ENCODE peak calls at places on chromosome 15, in four cellular contexts. Z is GM23338, Q is WTC11, U is K562. J is an unnamed sample.
A peak's percentile ranks its signal among the peaks of the same experiment; 100 is the strongest.

GRCh38 chr15:96337991-96338771 is 7.7 kb downstream of the NR2F2 start:
- DNase-seq in Z (peak; percentile 22), Q (no peak), U (no peak), J (no peak)

GRCh38 chr15:37995461-37996347 is 61.3 kb downstream of the TMCO5A start:
- DNase-seq in Z (peak; percentile 81), Q (no peak), U (peak; percentile 41), J (peak; percentile 18)

GRCh38 chr15:100783296-100783695 is 96.3 kb upstream of the ALDH1A3 start:
- DNase-seq in Z (no peak), Q (peak; percentile 2), U (no peak), J (no peak)

GRCh38 chr15:40928351-40928974 is 677 bp upstream of the DLL4 start:
- DNase-seq in U (peak; percentile 46), Z (peak; percentile 88), Q (peak; percentile 83), J (no peak)

GRCh38 chr15:88617031-88617722 is 4.0 kb upstream of the AEN start:
- DNase-seq in Z (no peak), U (no peak), Q (no peak), J (no peak)

GRCh38 chr15:38883987-38884386 is 319.4 kb upstream of the RASGRP1 start:
- DNase-seq in Q (no peak), U (no peak), Z (no peak), J (no peak)

GRCh38 chr15:78298983-78299301 is 467 bp downstream of the SKIC8 start:
- DNase-seq in Z (no peak), U (peak; percentile 47), Q (no peak), J (no peak)

GRCh38 chr15:31128919-31129768 is 27.6 kb upstream of the TRPM1 start:
- DNase-seq in U (peak; percentile 67), Q (peak; percentile 88), Z (peak; percentile 82), J (peak; percentile 18)

GRCh38 chr15:68687136-68687735 is 108.4 kb downstream of the CORO2B start:
- DNase-seq in U (no peak), Q (peak; percentile 3), Z (no peak), J (no peak)

GRCh38 chr15:77877869-77878577 is 199.5 kb downstream of the TBC1D2B start:
- DNase-seq in U (no peak), Q (no peak), Z (no peak), J (no peak)

GRCh38 chr15:42133892-42134502 is 22.4 kb downstream of the PLA2G4F start:
- DNase-seq in Z (peak; percentile 89), Q (peak; percentile 90), U (peak; percentile 71), J (peak; percentile 52)

GRCh38 chr15:66774001-66774814 is 72.2 kb downstream of the SMAD6 start:
- DNase-seq in Z (peak; percentile 92), U (peak; percentile 87), Q (peak; percentile 92), J (peak; percentile 78)

GRCh38 chr15:83206971-83207621 is 527 bp downstream of the HDGFL3 start:
- DNase-seq in U (peak; percentile 50), Z (peak; percentile 68), Q (peak; percentile 57), J (no peak)

GRCh38 chr15:23403550-23403949 is 43.5 kb downstream of the GOLGA6L2 start:
- DNase-seq in U (no peak), Q (no peak), Z (no peak), J (no peak)

GRCh38 chr15:67433495-67434099 is 87.3 kb upstream of the C15orf61 start:
- DNase-seq in U (peak; percentile 71), Z (peak; percentile 74), Q (peak; percentile 65), J (peak; percentile 24)

GRCh38 chr15:60757273-60757672 is 278.3 kb upstream of the ICE2 start:
- DNase-seq in Q (no peak), Z (no peak), U (no peak), J (no peak)

GRCh38 chr15:68204776-68205557 is at the start of gene CALML4:
- DNase-seq in U (no peak), Z (peak; percentile 42), Q (no peak), J (peak; percentile 74)

GRCh38 chr15:33742807-33743206 is 225.5 kb upstream of the CHRM5 start:
- DNase-seq in U (no peak), Z (no peak), Q (no peak), J (no peak)

GRCh38 chr15:50890751-50891150 is 17.7 kb upstream of the AP4E1 start:
- DNase-seq in U (no peak), Z (no peak), Q (no peak), J (no peak)

GRCh38 chr15:31091531-31091930 is 10.0 kb downstream of the TRPM1 start:
- DNase-seq in U (no peak), Q (no peak), Z (no peak), J (no peak)

GRCh38 chr15:71800835-71801745 is 9.3 kb upstream of the NR2E3 start:
- DNase-seq in Q (peak; percentile 46), U (peak; percentile 57), Z (peak; percentile 82), J (peak; percentile 47)

GRCh38 chr15:28886431-28887343 is 913 bp downstream of the APBA2 start:
- DNase-seq in Q (no peak), U (no peak), Z (peak; percentile 43), J (no peak)

GRCh38 chr15:70195808-70196304 is 98.1 kb upstream of the TLE3 start:
- DNase-seq in Q (no peak), Z (no peak), U (peak; percentile 16), J (peak; percentile 67)

GRCh38 chr15:79164465-79164864 is 73.9 kb upstream of the RASGRF1 start:
- DNase-seq in U (no peak), Q (no peak), Z (no peak), J (no peak)

GRCh38 chr15:62840518-62841268 is 201.9 kb upstream of the TPM1 start:
- DNase-seq in U (no peak), Q (no peak), Z (no peak), J (no peak)

GRCh38 chr15:62841891-62842559 is 200.5 kb upstream of the TPM1 start:
- DNase-seq in Z (no peak), Q (no peak), U (no peak), J (no peak)

GRCh38 chr15:62844564-62845235 is 197.8 kb upstream of the TPM1 start:
- DNase-seq in Z (no peak), U (no peak), Q (no peak), J (no peak)

GRCh38 chr15:62845239-62846126 is 197.1 kb upstream of the TPM1 start:
- DNase-seq in Z (no peak), Q (no peak), U (no peak), J (peak; percentile 41)

DNA sequence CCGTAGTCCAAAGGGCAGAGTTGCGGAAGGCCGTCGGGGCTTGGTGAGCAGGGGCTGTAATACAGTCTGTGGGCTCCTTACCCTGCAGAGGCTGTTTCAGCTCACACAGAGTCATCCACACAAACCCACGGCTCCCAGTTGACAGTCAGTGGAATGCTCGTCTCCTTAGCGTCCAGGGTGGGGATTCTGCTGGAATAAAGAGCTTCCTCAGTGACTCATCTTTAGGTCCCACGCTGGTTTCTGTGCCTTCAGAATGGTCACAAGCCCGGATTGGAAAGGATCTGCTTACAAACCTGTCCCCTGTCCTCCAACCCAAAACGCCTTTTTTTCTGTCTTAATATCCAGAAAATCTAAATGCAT is 201.3 kb upstream of the TPM1 start:
- DNase-seq in Q (no peak), Z (no peak), U (no peak), J (no peak)
- TF ChIP-seq CREB1 in Q (no peak), Z (no peak), U (no peak), J (no peak)

DNA sequence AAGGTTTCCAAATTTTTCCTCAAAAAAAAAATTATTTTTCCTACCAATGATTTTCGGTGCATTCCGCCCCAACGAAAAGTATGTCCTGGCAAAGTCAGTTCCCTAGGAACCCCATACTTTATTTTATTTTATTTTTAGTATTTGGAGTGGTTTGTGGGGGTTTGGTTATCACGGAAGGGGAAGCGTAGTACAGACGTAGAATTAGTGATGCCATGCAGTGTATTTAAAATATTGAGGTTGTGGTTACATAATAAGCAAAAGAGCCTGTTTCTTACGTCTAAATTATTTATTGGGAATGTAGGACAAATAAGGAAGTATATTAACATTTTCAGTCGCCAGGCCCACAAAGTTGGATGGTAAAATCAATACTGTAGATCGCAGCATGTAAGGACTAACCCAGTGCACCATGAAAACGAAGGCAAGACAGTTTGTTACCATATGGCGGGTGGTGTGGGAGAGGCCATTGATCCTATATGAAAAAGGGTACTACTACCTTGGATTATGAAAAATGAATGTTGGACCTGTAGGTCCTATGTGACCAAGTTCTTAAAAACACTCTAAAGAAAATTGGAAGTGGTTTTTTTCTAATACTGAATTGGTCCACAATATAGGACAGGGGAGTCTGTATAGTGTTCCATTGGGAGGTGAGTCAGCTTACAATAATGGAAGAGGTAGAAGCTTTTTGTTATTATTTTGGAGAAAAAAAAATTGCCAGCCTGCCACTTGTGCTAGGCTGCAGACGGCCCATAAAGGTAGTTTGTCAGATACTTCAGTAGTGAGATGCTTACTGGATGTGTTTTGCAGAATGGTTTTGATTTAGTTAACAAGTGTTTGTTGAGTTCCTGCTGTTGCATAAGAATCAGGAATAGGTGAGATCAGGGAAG is 721 bp downstream of the DTWD1 start:
- DNase-seq in U (peak; percentile 31), Q (no peak), Z (peak; percentile 16), J (no peak)
- TF ChIP-seq CREB1 in U (no peak), Q (no peak), Z (no peak), J (no peak)

DNA sequence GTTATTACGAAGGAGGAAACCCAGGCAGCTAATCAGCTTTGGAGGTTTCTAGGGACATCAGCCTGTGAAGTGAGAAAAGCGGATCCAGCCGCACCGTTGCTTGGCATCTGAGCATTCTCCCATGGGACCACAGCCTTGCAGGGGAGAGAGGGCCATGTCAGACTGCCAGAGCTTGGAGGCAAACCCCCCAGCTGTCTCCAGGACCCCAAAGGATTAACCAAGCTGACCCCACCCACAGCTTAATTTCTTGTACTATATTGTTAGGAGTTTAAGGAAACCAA is 5.1 kb downstream of the IGDCC3 start:
- DNase-seq in Q (no peak), Z (no peak), U (no peak), J (no peak)
- TF ChIP-seq CREB1 in Q (no peak), Z (no peak), U (no peak), J (no peak)

DNA sequence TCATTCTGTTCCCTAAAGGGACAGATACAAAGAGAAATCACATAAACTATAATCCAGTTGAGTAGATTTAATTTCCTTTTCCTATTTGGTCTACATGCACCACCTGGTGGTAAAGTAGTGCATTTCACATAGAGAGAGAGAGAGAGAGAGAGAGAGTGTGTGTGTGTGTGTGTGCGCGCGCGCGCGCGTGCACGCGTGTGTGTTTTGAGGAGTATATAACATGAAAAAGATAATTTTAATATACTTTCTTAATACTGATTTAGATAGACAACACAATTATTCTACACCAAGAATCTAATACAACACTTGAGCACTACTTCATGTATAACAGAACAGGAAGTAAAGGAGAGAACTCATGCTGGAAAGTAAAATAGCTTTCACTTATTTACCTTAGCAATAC is 1.1 kb upstream of the FGF7 start:
- DNase-seq in Q (peak; percentile 52), U (peak; percentile 63), Z (peak; percentile 75), J (peak; percentile 53)
- TF ChIP-seq CREB1 in Q (no peak), U (no peak), Z (no peak), J (no peak)

GRCh38 chr15:52196891-52197290 is 5.7 kb upstream of the GNB5 start:
- DNase-seq in Z (no peak), Q (no peak), U (no peak), J (no peak)

GRCh38 chr15:52191207-52191606 is at the start of gene GNB5:
- DNase-seq in Z (peak; percentile 23), U (peak; percentile 18), Q (peak; percentile 20), J (no peak)

GRCh38 chr15:52193791-52194190 is 2.6 kb upstream of the GNB5 start:
- DNase-seq in Q (no peak), U (no peak), Z (no peak), J (no peak)

GRCh38 chr15:52199271-52199670 is 8.1 kb upstream of the GNB5 start:
- DNase-seq in U (no peak), Q (no peak), Z (no peak), J (no peak)

GRCh38 chr15:52193321-52193720 is 2.1 kb upstream of the GNB5 start:
- DNase-seq in Q (no peak), Z (no peak), U (no peak), J (no peak)
- TF ChIP-seq CREB1 in Q (no peak), Z (no peak), U (no peak), J (no peak)

J was measured in HepG2.